ENCODE peak calls at places on chromosome 1, in ten cellular contexts. I is GM23338, O is transverse colon, K is spleen, L is stomach, R is breast epithelium, N is HL-60, V is vagina, T is endothelial cell of umbilical vein, C is sigmoid colon. Q is an unnamed sample.

GRCh38 chr1:81155131-81155530 is 645.6 kb upstream of the ADGRL2 start:
- DNase-seq in I (no peak), O (no peak), K (no peak), L (no peak), R (no peak), N (no peak), V (no peak), T (no peak), C (no peak), Q (no peak)

GRCh38 chr1:61338899-61339298 is 256.5 kb downstream of the NFIA start:
- DNase-seq in I (no peak), O (no peak), K (no peak), L (no peak), R (no peak), N (no peak), V (no peak), T (no peak), C (no peak), Q (no peak)

GRCh38 chr1:207619833-207620572 is 24.9 kb upstream of the CR1L start:
- DNase-seq in I (peak; percentile 88), O (no peak), K (no peak), L (no peak), R (no peak), N (peak; percentile 38), V (no peak), T (peak; percentile 50), C (no peak), Q (no peak)

GRCh38 chr1:44798481-44799365 is 1.5 kb upstream of the PLK3 start:
- DNase-seq in I (no peak), O (no peak), K (peak; percentile 80), L (no peak), R (no peak), N (no peak), V (no peak), T (no peak), C (peak; percentile 68), Q (no peak)

GRCh38 chr1:247387096-247387495 is 28.9 kb upstream of the NLRP3 start:
- DNase-seq in I (peak; percentile 33), O (no peak), K (no peak), L (no peak), R (no peak), N (no peak), V (no peak), T (no peak), C (no peak), Q (no peak)

GRCh38 chr1:78591971-78592370 is 28.3 kb upstream of the IFI44L start:
- DNase-seq in I (no peak), O (no peak), K (no peak), L (no peak), R (no peak), N (no peak), V (no peak), T (no peak), C (no peak), Q (no peak)

GRCh38 chr1:158146165-158146564 is 34.5 kb upstream of the CD1D start:
- DNase-seq in I (no peak), O (no peak), K (no peak), L (no peak), R (no peak), N (no peak), V (no peak), T (no peak), C (no peak), Q (no peak)

GRCh38 chr1:38885092-38885491 is 3.7 kb upstream of the GJA9 start:
- DNase-seq in I (no peak), O (no peak), K (no peak), L (no peak), R (no peak), N (no peak), V (no peak), T (no peak), C (no peak), Q (no peak)

GRCh38 chr1:11550664-11551283 is 71.8 kb downstream of the DISP3 start:
- DNase-seq in I (peak; percentile 97), O (peak; percentile 17), K (no peak), L (peak; percentile 35), R (no peak), N (peak; percentile 39), V (no peak), T (peak; percentile 78), C (no peak), Q (no peak)

GRCh38 chr1:87291107-87291506 is 37.6 kb upstream of the LMO4 start:
- DNase-seq in I (no peak), O (no peak), K (no peak), L (no peak), R (no peak), N (no peak), V (no peak), T (no peak), C (no peak), Q (no peak)

GRCh38 chr1:162349635-162350330 is 26.9 kb downstream of the SPATA46 start:
- DNase-seq in I (no peak), O (no peak), K (no peak), L (no peak), R (no peak), N (no peak), V (no peak), T (peak; percentile 95), C (no peak), Q (no peak)
- TF ChIP-seq POLR2AphosphoS5 in I (no peak), O (no peak), K (no peak), L (no peak), R (no peak), N (no peak), V (no peak), T (peak; percentile 56), C (no peak), Q (no peak)

GRCh38 chr1:37476087-37476452 is 1.7 kb downstream of the ZC3H12A start:
- DNase-seq in I (no peak), O (peak; percentile 13), K (no peak), L (no peak), R (no peak), N (no peak), V (no peak), T (no peak), C (no peak), Q (no peak)
- H3K27ac ChIP-seq in I (no peak overlapping the region), O (peak overlapping the region; percentile 98), K (peak overlapping the region; percentile 90), L (peak overlapping the region; percentile 99), R (peak overlapping the region; percentile 95), N (peak overlapping the region; percentile 92), V (peak overlapping the region; percentile 98), T (peak overlapping the region; percentile 90), C (peak overlapping the region; percentile 99), Q (peak overlapping the region; percentile 97)

DNA sequence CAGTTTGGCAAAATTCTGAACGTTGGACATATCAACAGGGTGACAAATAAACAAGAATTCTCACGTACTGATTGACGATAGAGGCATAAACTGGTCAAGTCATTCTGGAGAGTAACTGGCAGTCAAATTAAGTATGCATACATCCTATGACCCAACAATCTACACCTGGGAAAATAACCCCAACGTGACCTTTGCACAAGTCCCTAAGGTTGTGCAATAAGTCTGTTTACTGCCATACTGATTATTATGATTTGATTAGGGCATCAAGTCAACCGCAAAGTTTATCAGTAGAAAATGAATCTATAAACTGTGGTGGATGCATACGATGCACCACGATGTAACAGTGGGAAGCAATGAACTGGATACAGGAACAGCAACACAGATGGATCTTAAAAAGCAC is 40.8 kb upstream of the SEC16B start:
- DNase-seq in I (no peak), O (no peak), K (no peak), L (no peak), R (no peak), N (no peak), V (no peak), T (no peak), C (no peak), Q (no peak)
- TF ChIP-seq POLR2AphosphoS5 in I (no peak), O (no peak), K (no peak), L (no peak), R (no peak), N (no peak), V (no peak), T (no peak), C (no peak), Q (no peak)

DNA sequence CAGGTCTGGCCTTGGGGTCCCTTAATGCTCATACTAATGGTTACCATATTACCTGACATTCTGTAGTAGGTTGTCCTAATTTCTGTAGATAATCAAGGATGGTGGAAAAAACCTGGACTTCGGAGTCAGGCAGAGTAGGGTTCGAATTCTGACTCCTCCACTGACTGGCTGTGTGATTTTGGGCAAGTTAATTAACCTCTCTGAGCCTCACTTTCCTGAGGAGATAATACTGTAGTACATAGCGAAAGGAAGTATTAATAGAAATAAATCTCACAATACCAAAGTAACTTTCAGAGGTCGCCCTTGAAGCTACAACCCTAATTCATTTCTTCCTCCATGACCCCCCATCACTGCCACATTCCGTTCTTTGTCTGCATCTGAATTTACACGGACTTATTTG is 72.9 kb downstream of the KCNN3 start:
- DNase-seq in I (no peak), O (no peak), K (no peak), L (no peak), R (no peak), N (no peak), V (no peak), T (no peak), C (no peak), Q (no peak)
- H3K27ac ChIP-seq in I (no peak overlapping the region), O (no peak overlapping the region), K (no peak overlapping the region), L (no peak overlapping the region), R (no peak overlapping the region), N (no peak overlapping the region), V (no peak overlapping the region), T (no peak overlapping the region), C (no peak overlapping the region), Q (no peak overlapping the region)